ENCODE peak calls at places on chromosomes 12 and 14, in four cellular contexts. M, X, A and S are unnamed samples.

GRCh38 chr12:121038861-121039654 is at the start of gene OASL:
- DNase-seq in M (no peak), X (peak), A (no peak), S (no peak)

GRCh38 chr14:101713641-101714349 is 47.7 kb upstream of the PPP2R5C start:
- DNase-seq in M (no peak), X (no peak), A (no peak), S (no peak)

GRCh38 chr12:124352839-124353238 is 57.9 kb downstream of the RFLNA start:
- DNase-seq in M (peak), X (peak), A (no peak), S (no peak)

GRCh38 chr12:98456583-98457573 is 58.5 kb upstream of the TMPO start:
- DNase-seq in M (peak), X (peak), A (peak), S (no peak)

GRCh38 chr14:92754956-92755355 is 6.5 kb upstream of the LGMN start:
- DNase-seq in M (no peak), X (no peak), A (no peak), S (no peak)

GRCh38 chr14:44613061-44613712 is 106.1 kb upstream of the FSCB start:
- DNase-seq in M (no peak), X (no peak), A (no peak), S (no peak)

GRCh38 chr14:101008196-101008595 is 104.7 kb upstream of the RTL1 start:
- DNase-seq in M (no peak), X (peak), A (no peak), S (no peak)

GRCh38 chr14:60061371-60061770 is 30.4 kb upstream of the PCNX4 start:
- DNase-seq in M (no peak), X (no peak), A (no peak), S (no peak)

GRCh38 chr14:72104011-72104613 is 171.9 kb downstream of the RGS6 start:
- DNase-seq in M (no peak), X (no peak), A (no peak), S (no peak)

GRCh38 chr12:52976574-52977071 is 27.7 kb downstream of the KRT18 start:
- DNase-seq in M (no peak), X (no peak), A (no peak), S (no peak)

GRCh38 chr12:91885851-91886250 is 259.8 kb downstream of the BTG1 start:
- DNase-seq in M (no peak), X (no peak), A (no peak), S (no peak)

GRCh38 chr12:66352197-66352596 is 49.9 kb downstream of the HELB start:
- DNase-seq in M (no peak), X (no peak), A (peak), S (no peak)

GRCh38 chr12:124862768-124863408 is 776 bp downstream of the SCARB1 start:
- DNase-seq in M (no peak), X (no peak), A (no peak), S (peak)

GRCh38 chr12:46415552-46415951 is 43.0 kb upstream of the SLC38A2 start:
- DNase-seq in M (no peak), X (no peak), A (no peak), S (no peak)

GRCh38 chr12:13489246-13489645 is 292.7 kb downstream of the EMP1 start:
- DNase-seq in M (no peak), X (no peak), A (no peak), S (no peak)

GRCh38 chr14:99125113-99125512 is 146.9 kb downstream of the BCL11B start:
- DNase-seq in M (no peak), X (no peak), A (no peak), S (no peak)

GRCh38 chr14:69489495-69489894 is 5.0 kb downstream of the PLEKHD1 start:
- DNase-seq in M (no peak), X (no peak), A (no peak), S (no peak)

GRCh38 chr12:51345681-51346080 is 798 bp downstream of the CELA1 start:
- DNase-seq in M (no peak), X (no peak), A (no peak), S (no peak)

GRCh38 chr14:64730681-64731080 is 26.5 kb downstream of the PLEKHG3 start:
- DNase-seq in M (peak), X (no peak), A (no peak), S (no peak)

GRCh38 chr14:89337912-89338311 is 79.1 kb downstream of the FOXN3 start:
- DNase-seq in M (peak), X (no peak), A (no peak), S (no peak)

GRCh38 chr14:54127526-54127925 is 170.9 kb upstream of the BMP4 start:
- DNase-seq in M (no peak), X (no peak), A (no peak), S (no peak)

GRCh38 chr12:12379831-12380730 is 23.2 kb downstream of the BORCS5 start:
- DNase-seq in M (no peak), X (no peak), A (no peak), S (no peak)

GRCh38 chr12:27971606-27972005 is 927 bp downstream of the PTHLH start:
- DNase-seq in M (no peak), X (no peak), A (no peak), S (no peak)

GRCh38 chr12:93518725-93519124 is 51.4 kb downstream of the MRPL42 start:
- DNase-seq in M (no peak), X (no peak), A (no peak), S (no peak)

GRCh38 chr12:71797506-71797905 is 42.1 kb upstream of the TBC1D15 start:
- DNase-seq in M (no peak), X (no peak), A (no peak), S (no peak)

GRCh38 chr12:22935090-22935489 is 310.1 kb downstream of the ETNK1 start:
- DNase-seq in M (no peak), X (no peak), A (no peak), S (no peak)

GRCh38 chr12:70456953-70457352 is 90.9 kb downstream of the KCNMB4 start:
- DNase-seq in M (no peak), X (no peak), A (no peak), S (no peak)